ENCODE peak calls at places on chromosomes 12 and 14, in ten cellular contexts. One of them, this sample, is unnamed.

GRCh38 chr12:85260904-85261303 is 19.1 kb upstream of the ALX1 start:
- DNase-seq in PC-3: peak; percentile 33
- DNase-seq in colonic mucosa: no peak
- DNase-seq in cardiac muscle cell: no peak
- DNase-seq in AG04450: no peak
- DNase-seq in choroid plexus epithelial cell: peak; percentile 8
- DNase-seq in psoas muscle: no peak
- DNase-seq in neural progenitor cell: no peak
- DNase-seq in cardiac fibroblast: no peak
- DNase-seq in ovary: no peak
- DNase-seq in this sample: no peak

GRCh38 chr12:6383572-6384498 is at the start of gene LTBR:
- DNase-seq in PC-3: peak; percentile 87
- DNase-seq in colonic mucosa: peak; percentile 96
- DNase-seq in cardiac muscle cell: peak; percentile 99
- DNase-seq in AG04450: peak; percentile 76
- DNase-seq in choroid plexus epithelial cell: peak; percentile 94
- DNase-seq in psoas muscle: peak; percentile 98
- DNase-seq in neural progenitor cell: peak; percentile 49
- DNase-seq in cardiac fibroblast: peak; percentile 97
- DNase-seq in ovary: peak; percentile 96
- DNase-seq in this sample: no peak

GRCh38 chr12:132174703-132175490 is 30.6 kb downstream of the NOC4L start:
- DNase-seq in PC-3: peak; percentile 24
- DNase-seq in colonic mucosa: no peak
- DNase-seq in cardiac muscle cell: no peak
- DNase-seq in AG04450: no peak
- DNase-seq in choroid plexus epithelial cell: no peak
- DNase-seq in psoas muscle: peak; percentile 38
- DNase-seq in neural progenitor cell: no peak
- DNase-seq in cardiac fibroblast: no peak
- DNase-seq in ovary: no peak
- DNase-seq in this sample: no peak

GRCh38 chr12:92039048-92039447 is 106.6 kb downstream of the BTG1 start:
- DNase-seq in PC-3: no peak
- DNase-seq in colonic mucosa: no peak
- DNase-seq in cardiac muscle cell: no peak
- DNase-seq in AG04450: no peak
- DNase-seq in choroid plexus epithelial cell: no peak
- DNase-seq in psoas muscle: no peak
- DNase-seq in neural progenitor cell: no peak
- DNase-seq in cardiac fibroblast: no peak
- DNase-seq in ovary: no peak
- DNase-seq in this sample: no peak

GRCh38 chr12:62640910-62641448 is 174.4 kb downstream of the MON2 start:
- DNase-seq in PC-3: peak; percentile 27
- DNase-seq in colonic mucosa: no peak
- DNase-seq in cardiac muscle cell: peak; percentile 47
- DNase-seq in AG04450: no peak
- DNase-seq in choroid plexus epithelial cell: peak; percentile 59
- DNase-seq in psoas muscle: no peak
- DNase-seq in neural progenitor cell: no peak
- DNase-seq in cardiac fibroblast: peak; percentile 52
- DNase-seq in ovary: no peak
- DNase-seq in this sample: no peak

GRCh38 chr12:81206425-81206824 is 128.5 kb downstream of the ACSS3 start:
- DNase-seq in PC-3: no peak
- DNase-seq in colonic mucosa: no peak
- DNase-seq in cardiac muscle cell: no peak
- DNase-seq in AG04450: no peak
- DNase-seq in choroid plexus epithelial cell: no peak
- DNase-seq in psoas muscle: no peak
- DNase-seq in neural progenitor cell: peak; percentile 20
- DNase-seq in cardiac fibroblast: no peak
- DNase-seq in ovary: no peak
- DNase-seq in this sample: no peak

GRCh38 chr12:72677187-72677586 is 405.0 kb downstream of the TRHDE start:
- DNase-seq in PC-3: no peak
- DNase-seq in colonic mucosa: no peak
- DNase-seq in cardiac muscle cell: no peak
- DNase-seq in AG04450: no peak
- DNase-seq in choroid plexus epithelial cell: no peak
- DNase-seq in psoas muscle: no peak
- DNase-seq in neural progenitor cell: no peak
- DNase-seq in cardiac fibroblast: no peak
- DNase-seq in ovary: no peak
- DNase-seq in this sample: no peak

GRCh38 chr12:95532851-95533250 is 18.4 kb downstream of the USP44 start:
- DNase-seq in PC-3: peak; percentile 49
- DNase-seq in colonic mucosa: no peak
- DNase-seq in cardiac muscle cell: peak; percentile 58
- DNase-seq in AG04450: no peak
- DNase-seq in choroid plexus epithelial cell: peak; percentile 61
- DNase-seq in psoas muscle: no peak
- DNase-seq in neural progenitor cell: no peak
- DNase-seq in cardiac fibroblast: peak; percentile 50
- DNase-seq in ovary: no peak
- DNase-seq in this sample: peak; percentile 15

GRCh38 chr14:24130717-24131548 is 474 bp downstream of the FITM1 start:
- DNase-seq in PC-3: no peak
- DNase-seq in colonic mucosa: no peak
- DNase-seq in cardiac muscle cell: no peak
- DNase-seq in AG04450: no peak
- DNase-seq in choroid plexus epithelial cell: no peak
- DNase-seq in psoas muscle: peak; percentile 87
- DNase-seq in neural progenitor cell: no peak
- DNase-seq in cardiac fibroblast: no peak
- DNase-seq in ovary: peak; percentile 29
- DNase-seq in this sample: no peak

GRCh38 chr14:24133730-24134129 is 2.3 kb upstream of the PSME1 start:
- DNase-seq in PC-3: no peak
- DNase-seq in colonic mucosa: no peak
- DNase-seq in cardiac muscle cell: no peak
- DNase-seq in AG04450: no peak
- DNase-seq in choroid plexus epithelial cell: no peak
- DNase-seq in psoas muscle: no peak
- DNase-seq in neural progenitor cell: no peak
- DNase-seq in cardiac fibroblast: no peak
- DNase-seq in ovary: no peak
- DNase-seq in this sample: no peak

GRCh38 chr14:24132976-24133375 is 2.5 kb downstream of the FITM1 start:
- DNase-seq in PC-3: no peak
- DNase-seq in colonic mucosa: no peak
- DNase-seq in cardiac muscle cell: no peak
- DNase-seq in AG04450: no peak
- DNase-seq in choroid plexus epithelial cell: no peak
- DNase-seq in psoas muscle: no peak
- DNase-seq in neural progenitor cell: no peak
- DNase-seq in cardiac fibroblast: no peak
- DNase-seq in ovary: no peak
- DNase-seq in this sample: no peak

GRCh38 chr14:24131549-24131966 is 1.1 kb downstream of the FITM1 start:
- DNase-seq in PC-3: no peak
- DNase-seq in colonic mucosa: no peak
- DNase-seq in cardiac muscle cell: no peak
- DNase-seq in AG04450: no peak
- DNase-seq in choroid plexus epithelial cell: no peak
- DNase-seq in psoas muscle: no peak
- DNase-seq in neural progenitor cell: no peak
- DNase-seq in cardiac fibroblast: no peak
- DNase-seq in ovary: peak; percentile 30
- DNase-seq in this sample: no peak

DNA sequence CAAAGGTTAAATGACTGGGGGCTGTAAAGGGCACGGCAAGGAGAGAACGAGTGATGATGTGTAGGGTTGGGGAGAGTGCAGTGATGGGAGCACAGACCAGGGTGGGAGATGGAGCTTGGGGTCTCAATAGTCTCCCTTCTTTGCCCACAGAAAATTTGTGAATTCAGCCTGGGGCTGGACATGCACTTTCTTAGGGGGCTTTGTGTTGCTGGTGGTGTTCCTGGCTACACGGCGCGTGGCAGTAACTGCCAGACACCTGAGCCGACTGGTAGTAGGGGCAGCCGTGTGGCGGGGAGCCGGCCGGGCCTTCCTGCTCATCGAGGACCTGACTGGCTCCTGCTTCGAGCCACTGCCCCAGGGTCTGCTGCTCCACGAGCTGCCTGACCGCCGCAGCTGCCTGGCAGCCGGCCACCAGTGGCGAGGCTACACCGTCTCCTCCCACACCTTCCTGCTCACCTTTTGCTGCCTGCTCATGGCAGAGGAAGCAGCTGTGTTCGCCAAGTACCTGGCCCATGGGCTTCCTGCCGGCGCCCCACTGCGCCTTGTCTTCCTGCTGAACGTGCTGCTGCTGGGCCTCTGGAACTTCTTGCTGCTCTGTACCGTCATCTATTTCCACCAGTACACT is 1.7 kb downstream of the FITM1 start:
- DNase-seq in PC-3: no peak
- DNase-seq in colonic mucosa: no peak
- DNase-seq in cardiac muscle cell: no peak
- DNase-seq in AG04450: no peak
- DNase-seq in choroid plexus epithelial cell: no peak
- DNase-seq in psoas muscle: peak; percentile 70
- DNase-seq in neural progenitor cell: no peak
- DNase-seq in cardiac fibroblast: no peak
- DNase-seq in ovary: peak; percentile 39
- DNase-seq in this sample: no peak
- H3K4me3 ChIP-seq in PC-3: no peak overlapping the region
- H3K4me3 ChIP-seq in colonic mucosa: no peak overlapping the region
- H3K4me3 ChIP-seq in cardiac muscle cell: peak overlapping the region; percentile 8
- H3K4me3 ChIP-seq in AG04450: no peak overlapping the region
- H3K4me3 ChIP-seq in choroid plexus epithelial cell: no peak overlapping the region
- H3K4me3 ChIP-seq in psoas muscle: peak overlapping the region; percentile 68
- H3K4me3 ChIP-seq in neural progenitor cell: no peak overlapping the region
- H3K4me3 ChIP-seq in cardiac fibroblast: no peak overlapping the region
- H3K4me3 ChIP-seq in ovary: no peak overlapping the region
- H3K4me3 ChIP-seq in this sample: no peak overlapping the region

GRCh38 chr12:109772622-109773321 is 59.1 kb downstream of the FAM222A start:
- DNase-seq in PC-3: peak; percentile 30
- DNase-seq in colonic mucosa: no peak
- DNase-seq in cardiac muscle cell: no peak
- DNase-seq in AG04450: no peak
- DNase-seq in choroid plexus epithelial cell: no peak
- DNase-seq in psoas muscle: peak; percentile 30
- DNase-seq in neural progenitor cell: no peak
- DNase-seq in cardiac fibroblast: no peak
- DNase-seq in ovary: peak; percentile 42
- DNase-seq in this sample: no peak

GRCh38 chr12:109770861-109771670 is 57.4 kb downstream of the FAM222A start:
- DNase-seq in PC-3: no peak
- DNase-seq in colonic mucosa: no peak
- DNase-seq in cardiac muscle cell: no peak
- DNase-seq in AG04450: no peak
- DNase-seq in choroid plexus epithelial cell: no peak
- DNase-seq in psoas muscle: peak; percentile 42
- DNase-seq in neural progenitor cell: no peak
- DNase-seq in cardiac fibroblast: no peak
- DNase-seq in ovary: peak; percentile 36
- DNase-seq in this sample: no peak

GRCh38 chr12:109770104-109770860 is 56.7 kb downstream of the FAM222A start:
- DNase-seq in PC-3: no peak
- DNase-seq in colonic mucosa: no peak
- DNase-seq in cardiac muscle cell: no peak
- DNase-seq in AG04450: no peak
- DNase-seq in choroid plexus epithelial cell: peak; percentile 16
- DNase-seq in psoas muscle: no peak
- DNase-seq in neural progenitor cell: no peak
- DNase-seq in cardiac fibroblast: peak; percentile 4
- DNase-seq in ovary: peak; percentile 83
- DNase-seq in this sample: no peak

GRCh38 chr12:109773384-109774011 is 59.7 kb downstream of the TRPV4 start:
- DNase-seq in PC-3: peak; percentile 89
- DNase-seq in colonic mucosa: peak; percentile 45
- DNase-seq in cardiac muscle cell: no peak
- DNase-seq in AG04450: no peak
- DNase-seq in choroid plexus epithelial cell: no peak
- DNase-seq in psoas muscle: peak; percentile 64
- DNase-seq in neural progenitor cell: no peak
- DNase-seq in cardiac fibroblast: no peak
- DNase-seq in ovary: peak; percentile 61
- DNase-seq in this sample: no peak

DNA sequence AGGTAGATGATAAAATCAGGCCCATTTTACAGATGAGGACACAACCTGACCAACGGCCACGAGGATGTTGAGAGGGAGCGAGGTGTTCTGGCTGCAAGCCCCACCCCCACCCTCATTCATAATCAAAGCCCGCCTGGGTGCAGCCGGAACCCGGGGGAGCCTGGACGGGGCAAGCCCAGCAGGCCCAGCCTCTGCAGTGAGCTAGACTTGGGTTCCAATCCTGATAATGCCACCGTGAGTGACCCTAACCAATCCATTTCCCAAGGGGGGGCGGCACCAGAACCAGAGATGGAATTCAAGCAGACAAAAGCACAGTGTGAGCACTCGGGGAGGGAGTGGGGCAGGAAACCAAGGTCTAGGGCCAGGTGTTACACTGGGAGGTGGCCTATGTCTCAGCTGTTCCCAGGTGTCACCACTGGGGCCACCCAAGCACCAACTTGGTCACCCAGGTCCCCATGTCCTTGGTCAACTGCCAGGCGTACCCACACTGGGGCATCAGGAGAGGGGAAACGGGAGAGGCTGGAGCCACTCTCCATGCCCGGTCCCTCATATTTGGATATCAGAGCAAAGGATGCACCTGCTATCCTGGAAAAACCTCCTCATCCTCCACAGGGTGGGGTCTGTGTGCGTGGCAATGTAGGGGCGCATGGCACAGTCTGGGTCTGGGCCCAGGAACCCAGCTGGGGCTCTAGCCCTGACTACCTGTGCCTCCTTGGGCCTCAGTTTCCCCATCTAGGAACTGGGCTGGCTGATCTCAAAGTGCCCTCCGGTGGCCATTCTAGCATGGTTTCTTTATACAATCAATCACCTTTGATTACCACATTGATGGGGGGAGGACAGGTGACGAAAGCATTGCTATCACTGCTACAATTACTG is 58.4 kb downstream of the FAM222A start:
- DNase-seq in PC-3: no peak
- DNase-seq in colonic mucosa: no peak
- DNase-seq in cardiac muscle cell: no peak
- DNase-seq in AG04450: no peak
- DNase-seq in choroid plexus epithelial cell: no peak
- DNase-seq in psoas muscle: peak; percentile 35
- DNase-seq in neural progenitor cell: no peak
- DNase-seq in cardiac fibroblast: no peak
- DNase-seq in ovary: peak; percentile 42
- DNase-seq in this sample: no peak
- TF ChIP-seq CTCF in PC-3: peak; percentile 66
- TF ChIP-seq CTCF in colonic mucosa: no peak
- TF ChIP-seq CTCF in cardiac muscle cell: no peak
- TF ChIP-seq CTCF in AG04450: no peak
- TF ChIP-seq CTCF in choroid plexus epithelial cell: peak; percentile 24
- TF ChIP-seq CTCF in psoas muscle: no peak
- TF ChIP-seq CTCF in neural progenitor cell: peak; percentile 35
- TF ChIP-seq CTCF in cardiac fibroblast: no peak
- TF ChIP-seq CTCF in ovary: no peak
- TF ChIP-seq CTCF in this sample: peak; percentile 24

DNA sequence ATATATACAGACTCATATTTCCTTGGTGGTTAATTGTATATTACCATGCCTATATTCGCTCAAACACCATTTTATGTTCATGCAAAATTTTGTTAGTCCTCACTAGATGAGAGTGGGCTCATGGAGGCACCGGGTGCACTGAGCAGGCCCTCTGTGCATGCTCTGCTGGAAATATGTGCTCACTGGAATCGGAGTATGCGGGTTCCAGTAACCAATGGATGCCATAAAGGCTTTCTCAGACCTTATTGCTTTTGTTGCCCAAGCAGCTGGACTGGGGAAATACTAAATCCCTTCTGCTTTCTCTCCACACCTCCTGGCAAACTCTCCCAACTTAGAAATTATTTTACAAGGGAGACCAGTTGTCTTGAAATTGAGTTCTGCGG is 7.7 kb upstream of the HOXC6 start:
- DNase-seq in PC-3: no peak
- DNase-seq in colonic mucosa: no peak
- DNase-seq in cardiac muscle cell: no peak
- DNase-seq in AG04450: no peak
- DNase-seq in choroid plexus epithelial cell: no peak
- DNase-seq in psoas muscle: peak; percentile 4
- DNase-seq in neural progenitor cell: no peak
- DNase-seq in cardiac fibroblast: no peak
- DNase-seq in ovary: no peak
- DNase-seq in this sample: no peak
- H3K4me3 ChIP-seq in PC-3: no peak overlapping the region
- H3K4me3 ChIP-seq in colonic mucosa: no peak overlapping the region
- H3K4me3 ChIP-seq in cardiac muscle cell: no peak overlapping the region
- H3K4me3 ChIP-seq in AG04450: no peak overlapping the region
- H3K4me3 ChIP-seq in choroid plexus epithelial cell: no peak overlapping the region
- H3K4me3 ChIP-seq in psoas muscle: peak overlapping the region; percentile 77
- H3K4me3 ChIP-seq in neural progenitor cell: no peak overlapping the region
- H3K4me3 ChIP-seq in cardiac fibroblast: no peak overlapping the region
- H3K4me3 ChIP-seq in ovary: peak overlapping the region; percentile 56
- H3K4me3 ChIP-seq in this sample: peak overlapping the region; percentile 74

DNA sequence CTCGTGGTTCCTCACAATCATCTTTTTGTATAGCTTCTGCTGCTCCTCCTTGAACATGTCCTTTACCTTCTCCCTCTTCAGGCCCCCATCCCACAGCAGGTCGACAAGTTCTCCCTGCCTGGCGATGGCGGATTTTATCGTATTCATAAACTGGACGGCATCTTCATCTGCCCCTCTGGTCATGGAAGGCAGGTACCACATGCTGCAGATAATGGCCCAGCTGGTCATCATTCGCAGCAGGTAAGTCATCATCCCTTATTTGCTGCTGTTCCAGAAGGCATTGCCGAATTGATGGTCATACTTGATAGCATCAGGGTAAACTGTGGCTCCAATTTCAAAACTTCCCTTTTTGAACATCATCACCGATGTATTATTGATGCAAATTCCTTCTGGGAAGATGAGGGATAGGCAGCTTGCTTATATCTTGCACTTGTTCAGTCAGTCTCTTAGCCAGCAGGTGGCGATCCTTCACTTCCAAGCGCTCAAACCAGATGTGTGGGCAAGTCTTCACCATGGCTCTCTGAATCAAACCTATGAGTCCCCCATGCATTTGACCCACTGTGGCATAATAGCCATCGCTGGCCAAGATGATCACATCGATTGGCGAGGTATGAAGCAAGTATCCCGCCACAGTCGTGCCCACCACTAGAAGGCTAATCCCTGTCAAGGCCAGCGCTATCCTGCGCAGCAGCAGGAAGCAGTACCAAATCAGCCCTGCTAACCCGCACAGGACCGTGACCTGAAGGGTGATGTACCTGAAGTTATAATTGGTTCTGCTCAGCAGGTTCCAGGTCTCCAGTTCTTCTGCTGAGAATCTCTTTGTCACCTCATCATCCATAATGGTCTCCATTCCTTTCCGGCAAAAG is 381.5 kb upstream of the STXBP6 start:
- DNase-seq in PC-3: peak; percentile 23
- DNase-seq in colonic mucosa: peak; percentile 31
- DNase-seq in cardiac muscle cell: no peak
- DNase-seq in AG04450: no peak
- DNase-seq in choroid plexus epithelial cell: peak; percentile 5
- DNase-seq in psoas muscle: no peak
- DNase-seq in neural progenitor cell: peak; percentile 58
- DNase-seq in cardiac fibroblast: no peak
- DNase-seq in ovary: no peak
- DNase-seq in this sample: no peak
- TF ChIP-seq CTCF in PC-3: peak; percentile 37
- TF ChIP-seq CTCF in colonic mucosa: peak; percentile 16
- TF ChIP-seq CTCF in cardiac muscle cell: no peak
- TF ChIP-seq CTCF in AG04450: no peak
- TF ChIP-seq CTCF in choroid plexus epithelial cell: no peak
- TF ChIP-seq CTCF in psoas muscle: no peak
- TF ChIP-seq CTCF in neural progenitor cell: peak; percentile 65
- TF ChIP-seq CTCF in cardiac fibroblast: no peak
- TF ChIP-seq CTCF in ovary: no peak
- TF ChIP-seq CTCF in this sample: no peak